ENCODE peak calls at places on chromosomes 12 and 14, in four cellular contexts. F, I, U and N are unnamed samples.

GRCh38 chr14:73663548-73664212 is 18.9 kb downstream of the DNAL1 start:
- DNase-seq in U (peak; percentile 81), F (no peak), I (no peak), N (no peak)

GRCh38 chr12:114903394-114903748 is 219.4 kb upstream of the TBX3 start:
- DNase-seq in F (no peak), U (no peak), I (no peak), N (peak; percentile 72)

GRCh38 chr12:13368971-13369370 is 172.4 kb downstream of the EMP1 start:
- DNase-seq in U (no peak), I (no peak), F (no peak), N (no peak)

GRCh38 chr12:95102916-95103671 is 29.7 kb upstream of the NR2C1 start:
- DNase-seq in U (peak; percentile 18), I (peak; percentile 85), F (no peak), N (peak; percentile 94)

GRCh38 chr14:79842270-79842669 is 369.0 kb downstream of the DIO2 start:
- DNase-seq in F (no peak), I (peak; percentile 20), U (no peak), N (peak; percentile 92)

GRCh38 chr14:96634481-96634880 is 132.3 kb downstream of the PAPOLA start:
- DNase-seq in I (no peak), U (no peak), F (no peak), N (no peak)

GRCh38 chr14:36580856-36581831 is 1.3 kb downstream of the NKX2-8 start:
- DNase-seq in F (no peak), I (peak; percentile 45), U (no peak), N (peak; percentile 16)

GRCh38 chr14:68616255-68616902 is 176.5 kb downstream of the ZFP36L1 start:
- DNase-seq in U (no peak), I (no peak), F (no peak), N (peak; percentile 42)

GRCh38 chr12:46472893-46473633 is 100.5 kb upstream of the SLC38A2 start:
- DNase-seq in I (no peak), F (no peak), U (peak; percentile 60), N (peak; percentile 76)

GRCh38 chr12:3964404-3964803 is 91.2 kb upstream of the PARP11 start:
- DNase-seq in I (peak; percentile 26), F (peak; percentile 22), U (peak; percentile 18), N (no peak)

GRCh38 chr12:113766133-113766879 is 199.8 kb downstream of the RBM19 start:
- DNase-seq in I (peak; percentile 31), F (no peak), U (peak; percentile 87), N (no peak)

GRCh38 chr14:42192659-42193425 is 586.2 kb downstream of the LRFN5 start:
- DNase-seq in I (peak; percentile 17), F (no peak), U (no peak), N (peak; percentile 98)

GRCh38 chr14:34649344-34649743 is 19.4 kb upstream of the SNX6 start:
- DNase-seq in U (no peak), F (no peak), I (no peak), N (peak; percentile 97)

GRCh38 chr14:100873083-100873482 is 30.4 kb downstream of the RTL1 start:
- DNase-seq in F (peak; percentile 11), U (no peak), I (no peak), N (no peak)

GRCh38 chr12:12336049-12336411 is 14.0 kb downstream of the MANSC1 start:
- DNase-seq in I (no peak), U (peak; percentile 77), F (no peak), N (no peak)

GRCh38 chr12:130201037-130201436 is 38.8 kb downstream of the FZD10 start:
- DNase-seq in F (no peak), I (no peak), U (no peak), N (no peak)

GRCh38 chr14:102431751-102432150 is 69.0 kb downstream of the TECPR2 start:
- DNase-seq in F (no peak), I (no peak), U (no peak), N (no peak)

GRCh38 chr14:34843011-34843554 is 32.1 kb downstream of the BAZ1A start:
- DNase-seq in U (peak; percentile 23), I (peak; percentile 32), F (peak; percentile 11), N (peak; percentile 86)

DNA sequence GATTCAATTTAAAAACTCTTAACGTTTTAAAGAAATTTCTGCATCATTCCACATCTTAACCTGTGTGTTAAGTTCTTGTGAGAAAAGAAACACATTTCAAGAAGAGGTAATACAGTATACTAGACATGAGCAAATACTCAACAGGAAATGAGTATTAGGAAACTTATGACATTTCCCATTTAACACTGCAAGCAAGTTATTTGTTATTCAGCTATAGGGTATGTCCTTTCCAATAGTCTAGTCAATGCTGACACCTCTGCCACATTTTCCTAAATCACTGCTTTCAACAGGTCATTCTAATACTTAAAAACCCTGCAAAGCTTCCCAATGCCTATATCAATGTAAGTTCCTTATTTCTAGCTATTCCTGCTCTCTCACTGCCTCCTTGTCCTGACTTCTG is 93.1 kb downstream of the DDHD1 start:
- DNase-seq in I (no peak), F (no peak), U (no peak), N (peak; percentile 15)
- TF ChIP-seq MAFK in I (no peak), F (no peak), U (no peak), N (no peak)

GRCh38 chr12:96233168-96233567 is 39.0 kb downstream of the ELK3 start:
- DNase-seq in F (no peak), I (no peak), U (no peak), N (no peak)
- TF ChIP-seq MAFK in F (no peak), I (no peak), U (no peak), N (no peak)

GRCh38 chr12:42090899-42091298 is 53.8 kb downstream of the GXYLT1 start:
- DNase-seq in U (no peak), F (no peak), I (no peak), N (peak; percentile 66)

GRCh38 chr12:42084522-42084921 is 60.2 kb downstream of the GXYLT1 start:
- DNase-seq in I (no peak), F (no peak), U (no peak), N (peak; percentile 37)

GRCh38 chr12:42085596-42085995 is 59.1 kb downstream of the GXYLT1 start:
- DNase-seq in U (no peak), F (no peak), I (no peak), N (no peak)

GRCh38 chr12:42091769-42092168 is 52.9 kb downstream of the GXYLT1 start:
- DNase-seq in F (no peak), U (no peak), I (no peak), N (peak; percentile 2)

GRCh38 chr12:42086021-42086420 is 58.7 kb downstream of the GXYLT1 start:
- DNase-seq in I (no peak), F (no peak), U (no peak), N (peak; percentile 63)
- TF ChIP-seq MAFK in I (no peak), F (no peak), U (no peak), N (no peak)

GRCh38 chr12:85951823-85952222 is 77.7 kb downstream of the NTS start:
- DNase-seq in U (no peak), F (no peak), I (no peak), N (peak; percentile 5)
- TF ChIP-seq MAFK in U (no peak), F (no peak), I (no peak), N (no peak)

DNA sequence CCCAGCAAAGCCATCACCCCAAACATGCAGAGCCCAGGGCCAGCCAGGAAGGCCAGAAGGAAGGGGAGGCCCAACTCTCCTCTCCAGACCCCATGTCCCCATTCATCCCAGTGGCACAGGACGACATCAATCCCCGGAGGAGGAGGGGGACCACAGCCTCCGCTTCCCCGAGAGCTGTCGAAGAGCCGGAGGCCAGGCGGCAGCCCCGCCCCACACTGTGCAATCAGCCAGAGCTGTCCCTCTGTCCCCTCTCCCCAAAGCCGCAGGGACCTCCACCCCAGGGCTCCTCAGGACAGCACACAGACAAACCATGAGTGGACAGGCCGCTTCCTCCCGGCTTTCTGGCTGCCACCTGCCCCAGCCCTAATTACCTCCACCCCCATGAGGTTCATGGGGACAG is 16.8 kb downstream of the RAB35 start:
- DNase-seq in F (no peak), U (no peak), I (no peak), N (no peak)
- TF ChIP-seq MAFK in F (no peak), U (no peak), I (no peak), N (no peak)

DNA sequence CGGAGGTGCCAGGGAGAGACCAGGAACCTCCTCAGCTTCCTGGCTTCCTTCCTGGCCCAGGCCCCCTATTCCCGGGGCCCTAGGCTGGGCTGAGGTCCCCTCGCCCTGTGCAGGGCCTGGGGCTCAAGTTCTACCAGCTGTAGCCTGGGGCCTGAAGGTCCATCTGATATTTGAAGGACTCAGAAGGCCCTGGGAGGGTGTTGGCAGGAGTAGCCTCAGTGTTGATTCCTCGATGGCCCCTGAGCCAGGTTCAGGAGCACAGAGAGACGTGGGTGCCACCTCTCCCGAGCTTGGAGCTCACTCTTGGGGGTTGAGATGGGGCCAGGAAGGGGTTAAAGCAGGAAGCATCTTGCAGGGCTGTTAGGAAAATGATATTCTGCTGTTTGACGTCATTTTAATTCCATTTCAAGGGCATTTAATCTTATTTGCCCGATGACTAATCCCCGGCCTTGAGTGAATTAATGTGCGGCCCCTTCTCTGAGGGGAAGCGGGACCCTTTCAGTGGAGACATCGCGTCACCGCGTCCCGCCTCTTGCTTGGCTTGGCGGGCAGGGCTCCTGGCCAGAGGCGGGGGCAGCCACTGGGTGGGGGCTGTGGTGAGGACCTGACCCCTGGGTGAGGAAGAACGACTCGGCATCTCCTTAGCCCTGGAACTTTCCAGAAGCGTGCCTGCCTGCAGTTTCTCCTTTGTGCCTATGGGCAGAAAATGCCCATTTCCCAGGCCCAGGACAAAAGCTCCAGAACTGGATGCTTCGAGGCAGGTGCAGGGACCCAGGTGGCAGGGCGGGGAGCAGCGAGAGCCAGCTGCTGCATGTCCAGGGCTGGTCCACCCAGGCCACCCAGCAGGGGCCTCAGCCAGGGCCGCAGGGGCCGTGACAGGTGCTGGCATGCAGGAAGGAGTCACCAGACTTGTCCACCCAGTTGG is 158.3 kb downstream of the KIF26A start:
- DNase-seq in I (no peak), U (no peak), F (no peak), N (no peak)
- TF ChIP-seq MAFK in I (no peak), U (no peak), F (no peak), N (no peak)